ENCODE peak calls at places on chromosomes 11 and 22, in five cellular contexts. S, W, A, L and R are unnamed samples. For H3K4me1 and H3K9me3, the result is how much of the 10 kb centered on the place peaks cover.

GRCh38 chr11:15629690-15630321 is 515.1 kb downstream of the INSC start:
- DNase-seq in S (peak), W (peak), A (peak), L (no peak), R (no peak)

GRCh38 chr11:2298795-2299747 is 2.6 kb downstream of the C11orf21 start:
- DNase-seq in S (peak), W (peak), A (peak), L (peak), R (peak)

GRCh38 chr11:112518371-112518770 is 257.7 kb upstream of the PLET1 start:
- DNase-seq in S (no peak), W (no peak), A (no peak), L (no peak), R (no peak)

GRCh38 chr22:24433001-24433867 is 5.8 kb downstream of the ADORA2A start:
- DNase-seq in S (no peak), W (no peak), A (no peak), L (no peak), R (peak)

GRCh38 chr11:43944761-43945311 is 2.4 kb downstream of the C11orf96 start:
- DNase-seq in S (peak), W (peak), A (peak), L (peak), R (peak)

GRCh38 chr11:108035690-108036089 is 27.0 kb downstream of the CUL5 start:
- DNase-seq in S (no peak), W (no peak), A (no peak), L (no peak), R (no peak)

GRCh38 chr11:96045622-96046456 is 121.9 kb upstream of the MTMR2 start:
- DNase-seq in S (peak), W (peak), A (peak), L (no peak), R (no peak)

GRCh38 chr11:46694607-46695006 is 5.8 kb downstream of the ARHGAP1 start:
- DNase-seq in S (no peak), W (no peak), A (no peak), L (no peak), R (no peak)

GRCh38 chr11:18471995-18472394 is 16.3 kb downstream of the LDHAL6A start:
- DNase-seq in S (no peak), W (no peak), A (no peak), L (no peak), R (no peak)

GRCh38 chr11:133835258-133836075 is 9.8 kb downstream of the SPATA19 start:
- DNase-seq in S (peak), W (peak), A (no peak), L (no peak), R (no peak)

GRCh38 chr11:111963786-111964385 is 26.7 kb downstream of the DIXDC1 start:
- DNase-seq in S (no peak), W (no peak), A (no peak), L (no peak), R (no peak)

DNA sequence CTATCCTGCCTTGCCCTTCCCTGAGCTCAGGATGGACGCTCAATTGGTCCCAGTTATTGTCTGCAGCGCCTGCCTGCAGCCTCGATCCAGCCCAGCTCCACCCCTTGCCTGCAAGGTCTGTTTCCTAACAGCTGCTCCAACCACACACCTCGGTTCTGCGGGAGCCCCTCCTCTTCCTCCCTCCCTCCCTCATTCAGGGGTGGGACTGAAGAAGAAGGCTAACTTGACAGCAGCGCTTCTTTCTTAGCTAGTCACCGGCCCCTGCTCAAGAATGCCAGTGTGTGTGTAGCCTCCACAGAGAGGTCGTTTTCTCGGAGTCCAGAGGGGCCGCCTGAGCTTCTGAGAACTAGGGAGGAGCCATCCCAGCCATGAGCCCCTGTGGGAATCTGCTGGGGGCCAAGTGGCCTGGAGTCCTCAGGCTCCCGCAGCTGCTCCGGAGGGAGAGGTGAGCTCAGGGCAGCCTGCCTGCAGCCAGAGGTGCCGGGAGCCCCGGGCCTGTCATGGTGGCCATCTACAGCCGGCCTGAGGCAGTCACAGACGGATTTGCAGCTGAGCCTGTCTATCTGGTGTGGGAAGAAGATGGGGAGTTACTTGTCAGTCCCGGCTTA is 36.1 kb downstream of the LIMK2 start:
- DNase-seq in S (peak), W (peak), A (peak), L (peak), R (peak)
- H3K4me3 ChIP-seq in S (peak), W (peak), A (peak), L (no peak), R (peak)

GRCh38 chr11:41826129-41826528 is 366.7 kb upstream of the LRRC4C start:
- DNase-seq in S (no peak), W (peak), A (no peak), L (no peak), R (no peak)
- H3K4me1 ChIP-seq in S (under half), W (under half), A (under half), L (under half), R (under half)

GRCh38 chr22:48743601-48744282 is 1083.9 kb downstream of the BRD1 start:
- DNase-seq in S (peak), W (peak), A (peak), L (no peak), R (peak)
- H3K9me3 ChIP-seq in S (under half), W (under half), A (under half), L (under half), R (under half)

GRCh38 chr22:49723478-49724029 is 104.1 kb downstream of the BRD1 start:
- DNase-seq in S (no peak), W (no peak), A (no peak), L (no peak), R (no peak)
- H3K4me3 ChIP-seq in S (no peak), W (no peak), A (no peak), L (no peak), R (peak)

DNA sequence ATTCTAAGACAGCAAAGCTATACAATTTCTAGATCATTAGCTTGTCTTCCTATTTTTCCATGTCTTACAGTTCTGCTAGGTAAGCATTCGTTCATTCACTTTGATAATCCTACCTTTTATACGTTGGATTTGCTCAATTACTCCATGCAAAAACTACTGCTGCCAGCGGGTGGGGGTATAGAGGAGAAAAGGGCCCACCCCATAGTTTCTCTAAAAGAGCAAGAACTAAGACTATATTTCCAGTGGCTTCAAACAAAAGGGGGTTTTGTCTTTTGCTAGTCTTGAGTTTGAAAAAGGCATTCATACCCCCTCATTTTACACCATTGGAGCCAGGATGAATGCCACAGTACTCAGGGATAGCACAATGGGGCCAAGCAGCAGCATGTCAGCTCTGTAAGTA is 155.7 kb downstream of the WT1 start:
- DNase-seq in S (no peak), W (no peak), A (no peak), L (no peak), R (no peak)
- H3K4me1 ChIP-seq in S (under half), W (under half), A (under half), L (under half), R (under half)

GRCh38 chr22:49139492-49140151 is 688.1 kb downstream of the BRD1 start:
- DNase-seq in S (no peak), W (no peak), A (no peak), L (no peak), R (peak)

GRCh38 chr22:49142281-49142680 is 685.4 kb downstream of the BRD1 start:
- DNase-seq in S (no peak), W (no peak), A (no peak), L (no peak), R (peak)

GRCh38 chr22:49142891-49143290 is 684.8 kb downstream of the BRD1 start:
- DNase-seq in S (no peak), W (no peak), A (no peak), L (no peak), R (peak)

GRCh38 chr22:49141761-49142160 is 685.9 kb downstream of the BRD1 start:
- DNase-seq in S (no peak), W (no peak), A (no peak), L (no peak), R (no peak)

DNA sequence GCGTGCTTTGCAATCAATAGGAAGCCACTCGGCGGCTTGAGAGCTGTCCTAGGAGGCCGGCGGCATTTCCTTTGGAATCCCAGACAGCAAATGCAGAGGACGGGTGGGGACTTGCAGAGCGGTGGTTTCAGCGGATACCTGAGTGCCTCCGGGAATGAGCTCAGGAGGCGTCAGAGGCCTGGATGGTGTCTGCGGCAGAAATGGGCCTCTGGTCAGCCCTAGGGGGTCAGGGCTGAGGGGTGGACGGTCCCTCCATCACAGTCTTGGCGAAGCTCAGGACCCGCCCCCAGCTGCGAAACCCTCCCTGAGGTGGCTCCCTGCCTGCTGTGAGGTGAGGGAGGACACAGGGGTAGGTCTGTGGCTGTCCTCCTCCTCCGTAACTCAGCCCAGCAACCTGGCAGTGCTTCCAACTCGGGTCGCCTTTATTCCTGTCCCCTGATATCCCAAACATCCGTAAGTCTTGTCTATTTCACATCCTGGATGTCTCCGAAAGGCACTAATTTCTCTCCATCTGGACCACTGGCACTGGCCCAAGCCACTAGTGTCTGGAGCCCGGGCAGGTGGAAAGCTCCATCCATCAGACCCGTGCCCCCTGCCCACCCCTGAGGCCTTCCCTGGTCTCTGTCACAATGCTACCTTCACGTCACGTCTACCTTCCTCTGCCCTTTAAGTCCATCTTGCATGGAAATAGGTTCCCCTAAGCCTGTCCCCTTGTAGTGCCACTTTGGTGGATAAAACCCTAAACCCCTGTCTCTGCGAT is 686.6 kb downstream of the BRD1 start:
- DNase-seq in S (no peak), W (no peak), A (no peak), L (no peak), R (peak)
- H3K9me3 ChIP-seq in S (under half), W (under half), A (under half), L (under half), R (under half)

GRCh38 chr22:35480627-35481565 is 59.7 kb upstream of the RASD2 start:
- DNase-seq in S (no peak), W (no peak), A (peak), L (peak), R (peak)

GRCh38 chr22:35477911-35478582 is 62.6 kb upstream of the RASD2 start:
- DNase-seq in S (no peak), W (peak), A (no peak), L (peak), R (no peak)

GRCh38 chr22:35479359-35479758 is 61.3 kb upstream of the RASD2 start:
- DNase-seq in S (no peak), W (no peak), A (no peak), L (no peak), R (no peak)

GRCh38 chr22:35482311-35482710 is 58.3 kb upstream of the RASD2 start:
- DNase-seq in S (no peak), W (no peak), A (no peak), L (no peak), R (no peak)

GRCh38 chr22:35480143-35480542 is 60.5 kb upstream of the RASD2 start:
- DNase-seq in S (peak), W (no peak), A (peak), L (no peak), R (peak)
- H3K4me3 ChIP-seq in S (no peak), W (no peak), A (no peak), L (no peak), R (no peak)

GRCh38 chr11:67582026-67582425 is 1.6 kb upstream of the GSTP1 start:
- DNase-seq in S (no peak), W (no peak), A (no peak), L (no peak), R (no peak)

GRCh38 chr11:67584205-67584880 is 731 bp downstream of the GSTP1 start:
- DNase-seq in S (peak), W (peak), A (peak), L (peak), R (peak)

GRCh38 chr11:67577951-67578350 is 5.7 kb upstream of the GSTP1 start:
- DNase-seq in S (no peak), W (no peak), A (no peak), L (no peak), R (no peak)

GRCh38 chr11:67583319-67584204 is at the start of gene GSTP1:
- DNase-seq in S (peak), W (peak), A (peak), L (peak), R (peak)

GRCh38 chr11:67581469-67581868 is 2.1 kb upstream of the GSTP1 start:
- DNase-seq in S (no peak), W (peak), A (peak), L (no peak), R (peak)
- H3K4me1 ChIP-seq in S (under half), W (under half), A (half or more), L (half or more), R (under half)